ENCODE peak calls at places on chromosome 4, in ten cellular contexts. S, M, I, Q, O, B, L, A, C and W are unnamed samples.

GRCh38 chr4:6335040-6335590 is 65.5 kb downstream of the WFS1 start:
- DNase-seq in A (no peak), I (no peak), C (no peak), M (no peak), Q (no peak), O (no peak), B (no peak), L (no peak), S (no peak), W (no peak)

GRCh38 chr4:29319663-29320340 is 1400.4 kb upstream of the PCDH7 start:
- DNase-seq in C (no peak), M (no peak), L (no peak), S (no peak), I (no peak), B (no peak), A (no peak), O (no peak), Q (no peak), W (no peak)

GRCh38 chr4:105714932-105715331 is 6.3 kb downstream of the GSTCD start:
- DNase-seq in C (no peak), Q (no peak), O (no peak), B (no peak), A (no peak), I (no peak), L (no peak), M (no peak), S (no peak), W (no peak)

GRCh38 chr4:106898621-106899230 is 137.4 kb downstream of the DKK2 start:
- DNase-seq in O (peak; percentile 41), B (no peak), S (peak; percentile 67), L (no peak), I (peak; percentile 25), Q (peak; percentile 28), M (peak; percentile 65), A (no peak), C (peak; percentile 61), W (no peak)

GRCh38 chr4:127975121-127975770 is 10.0 kb downstream of the ABHD18 start:
- DNase-seq in A (no peak), Q (no peak), I (no peak), M (no peak), C (no peak), B (no peak), O (no peak), L (no peak), S (no peak), W (no peak)

GRCh38 chr4:146335763-146336412 is 121.5 kb downstream of the REELD1 start:
- DNase-seq in A (no peak), Q (no peak), B (no peak), S (no peak), O (no peak), L (no peak), I (no peak), M (no peak), C (no peak), W (no peak)

GRCh38 chr4:47451657-47452056 is 11.8 kb downstream of the COMMD8 start:
- DNase-seq in I (no peak), L (no peak), C (no peak), A (no peak), M (peak; percentile 29), O (no peak), B (no peak), Q (no peak), S (no peak), W (no peak)

GRCh38 chr4:2402053-2402452 is 16.4 kb downstream of the ZFYVE28 start:
- DNase-seq in L (peak; percentile 40), O (no peak), C (no peak), I (no peak), B (no peak), M (peak; percentile 76), S (no peak), Q (peak; percentile 69), A (no peak), W (no peak)

GRCh38 chr4:39472396-39472795 is 13.5 kb downstream of the LIAS start:
- DNase-seq in L (no peak), O (no peak), M (peak; percentile 32), I (no peak), A (no peak), B (no peak), C (no peak), Q (no peak), S (no peak), W (no peak)

GRCh38 chr4:177447417-177448004 is 5.3 kb upstream of the AGA start:
- DNase-seq in A (no peak), B (no peak), L (no peak), Q (no peak), C (no peak), S (no peak), I (no peak), O (no peak), M (no peak), W (no peak)

GRCh38 chr4:1793496-1793840 is 375 bp downstream of the FGFR3 start:
- DNase-seq in Q (no peak), O (peak; percentile 49), S (no peak), M (peak; percentile 76), L (no peak), I (peak; percentile 76), B (no peak), A (no peak), C (peak; percentile 31), W (no peak)

GRCh38 chr4:95120456-95120855 is 362.7 kb downstream of the BMPR1B start:
- DNase-seq in O (no peak), A (no peak), M (no peak), C (no peak), S (no peak), Q (no peak), L (no peak), B (no peak), I (no peak), W (no peak)

GRCh38 chr4:89939464-89939863 is 44.8 kb downstream of the MMRN1 start:
- DNase-seq in A (no peak), O (no peak), M (no peak), I (no peak), B (no peak), C (no peak), L (no peak), Q (no peak), S (no peak), W (no peak)

GRCh38 chr4:140152015-140152703 is 1.8 kb downstream of the MAML3 start:
- DNase-seq in B (no peak), Q (peak; percentile 81), S (no peak), O (peak; percentile 77), L (peak; percentile 70), I (peak; percentile 73), C (peak; percentile 78), M (peak; percentile 73), A (peak; percentile 86), W (peak; percentile 82)

GRCh38 chr4:47415719-47416118 is 47.8 kb downstream of the COMMD8 start:
- DNase-seq in M (no peak), I (no peak), Q (no peak), C (no peak), L (no peak), O (no peak), S (no peak), A (no peak), B (no peak), W (no peak)

GRCh38 chr4:89800012-89800516 is 36.9 kb downstream of the SNCA start:
- DNase-seq in S (no peak), B (no peak), C (no peak), Q (no peak), L (no peak), I (no peak), O (no peak), M (peak; percentile 9), A (no peak), W (no peak)

GRCh38 chr4:25223770-25224375 is 10.0 kb upstream of the PI4K2B start:
- DNase-seq in Q (no peak), A (no peak), M (no peak), C (peak; percentile 33), L (no peak), B (no peak), O (peak; percentile 13), I (no peak), S (no peak), W (no peak)

GRCh38 chr4:924107-925096 is 7.7 kb downstream of the GAK start:
- DNase-seq in C (no peak), L (no peak), A (no peak), O (no peak), M (no peak), Q (no peak), B (no peak), S (no peak), I (peak; percentile 75), W (peak; percentile 57)

GRCh38 chr4:73583661-73584060 is 36.6 kb downstream of the RASSF6 start:
- DNase-seq in M (no peak), L (no peak), B (no peak), C (no peak), I (no peak), S (no peak), A (no peak), Q (no peak), O (no peak), W (no peak)

GRCh38 chr4:8053688-8054449 is 104.7 kb downstream of the ABLIM2 start:
- DNase-seq in I (no peak), M (no peak), Q (no peak), S (no peak), C (no peak), B (no peak), L (no peak), A (no peak), O (no peak), W (no peak)

GRCh38 chr4:70080205-70080604 is 30.0 kb downstream of the HTN1 start:
- DNase-seq in O (no peak), C (no peak), S (no peak), I (no peak), A (no peak), L (no peak), Q (no peak), M (no peak), B (no peak), W (no peak)